ENCODE peak calls at places on chromosomes 3 and 15, in four cellular contexts. One of them, this sample, is unnamed.

GRCh38 chr3:4716731-4717362 is 223.7 kb downstream of the ITPR1 start:
- DNase-seq in uterus: no peak
- DNase-seq in keratinocyte: no peak
- DNase-seq in osteoblast: no peak
- DNase-seq in this sample: no peak

GRCh38 chr3:139654637-139655365 is 23.0 kb downstream of the NMNAT3 start:
- DNase-seq in uterus: no peak
- DNase-seq in osteoblast: no peak
- DNase-seq in keratinocyte: no peak
- DNase-seq in this sample: no peak

GRCh38 chr3:149215474-149215873 is 6.2 kb downstream of the CP start:
- DNase-seq in uterus: no peak
- DNase-seq in keratinocyte: no peak
- DNase-seq in osteoblast: peak
- DNase-seq in this sample: no peak

GRCh38 chr3:191087391-191087790 is 111.7 kb upstream of the OSTN start:
- DNase-seq in uterus: no peak
- DNase-seq in osteoblast: peak
- DNase-seq in keratinocyte: no peak
- DNase-seq in this sample: no peak

GRCh38 chr3:53194218-53195065 is 33.4 kb downstream of the PRKCD start:
- DNase-seq in keratinocyte: no peak
- DNase-seq in osteoblast: no peak
- DNase-seq in uterus: no peak
- DNase-seq in this sample: peak

GRCh38 chr3:188829577-188829976 is 342.2 kb upstream of the TPRG1 start:
- DNase-seq in keratinocyte: no peak
- DNase-seq in uterus: no peak
- DNase-seq in osteoblast: no peak
- DNase-seq in this sample: no peak

GRCh38 chr15:39321977-39322376 is 258.9 kb upstream of the THBS1 start:
- DNase-seq in osteoblast: no peak
- DNase-seq in uterus: no peak
- DNase-seq in keratinocyte: no peak
- DNase-seq in this sample: no peak

GRCh38 chr3:31710123-31710841 is 177.6 kb downstream of the STT3B start:
- DNase-seq in osteoblast: no peak
- DNase-seq in keratinocyte: no peak
- DNase-seq in uterus: no peak
- DNase-seq in this sample: no peak

GRCh38 chr3:71069797-71070196 is 513.7 kb downstream of the FOXP1 start:
- DNase-seq in keratinocyte: peak
- DNase-seq in uterus: peak
- DNase-seq in osteoblast: peak
- DNase-seq in this sample: peak

GRCh38 chr15:41056810-41057209 is 59.3 kb downstream of the INO80 start:
- DNase-seq in keratinocyte: no peak
- DNase-seq in osteoblast: peak
- DNase-seq in uterus: no peak
- DNase-seq in this sample: no peak

GRCh38 chr3:195005759-195006555 is 265.0 kb downstream of the XXYLT1 start:
- DNase-seq in keratinocyte: no peak
- DNase-seq in osteoblast: peak
- DNase-seq in uterus: no peak
- DNase-seq in this sample: peak

GRCh38 chr15:82047493-82048446 is 2.0 kb upstream of the MEX3B start:
- DNase-seq in keratinocyte: no peak
- DNase-seq in osteoblast: peak
- DNase-seq in uterus: no peak
- DNase-seq in this sample: peak

GRCh38 chr3:148372476-148372875 is 325.2 kb upstream of the AGTR1 start:
- DNase-seq in osteoblast: no peak
- DNase-seq in keratinocyte: no peak
- DNase-seq in uterus: no peak
- DNase-seq in this sample: no peak

GRCh38 chr15:80433836-80434235 is 29.7 kb downstream of the ARNT2 start:
- DNase-seq in keratinocyte: no peak
- DNase-seq in uterus: no peak
- DNase-seq in osteoblast: no peak
- DNase-seq in this sample: no peak

GRCh38 chr3:109852283-109852682 is 514.9 kb upstream of the DPPA4 start:
- DNase-seq in uterus: no peak
- DNase-seq in osteoblast: no peak
- DNase-seq in keratinocyte: no peak
- DNase-seq in this sample: no peak

GRCh38 chr15:74798388-74799254 is 14.0 kb upstream of the LMAN1L start:
- DNase-seq in osteoblast: peak
- DNase-seq in keratinocyte: no peak
- DNase-seq in uterus: no peak
- DNase-seq in this sample: no peak

GRCh38 chr3:14323401-14324223 is 78.8 kb upstream of the SLC6A6 start:
- DNase-seq in uterus: no peak
- DNase-seq in keratinocyte: no peak
- DNase-seq in osteoblast: peak
- DNase-seq in this sample: no peak

GRCh38 chr3:65342084-65342683 is 654.4 kb upstream of the ADAMTS9 start:
- DNase-seq in uterus: no peak
- DNase-seq in keratinocyte: no peak
- DNase-seq in osteoblast: no peak
- DNase-seq in this sample: no peak

GRCh38 chr3:98901032-98901464 is 447 bp downstream of the DCBLD2 start:
- DNase-seq in keratinocyte: no peak
- DNase-seq in uterus: peak
- DNase-seq in osteoblast: peak
- DNase-seq in this sample: peak

DNA sequence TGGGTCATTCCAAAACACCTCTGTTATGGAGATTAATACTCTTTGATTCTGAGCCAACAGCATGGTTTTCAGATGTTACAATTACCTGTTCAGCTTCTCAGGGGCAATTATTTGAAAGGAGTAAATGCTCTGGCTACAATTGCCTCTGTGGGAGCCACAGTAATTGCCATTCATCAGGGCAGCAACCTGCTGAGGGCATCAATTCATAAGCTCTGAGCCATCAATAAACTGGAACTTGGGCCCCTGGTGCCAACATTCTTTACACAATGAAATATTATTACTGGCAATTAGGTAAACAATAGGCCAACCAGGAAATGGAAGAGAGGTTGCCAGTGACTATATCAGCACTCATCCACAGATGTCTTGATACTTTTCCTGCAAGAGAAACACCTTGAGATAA is 660.8 kb downstream of the MECOM start:
- DNase-seq in osteoblast: no peak
- DNase-seq in uterus: no peak
- DNase-seq in keratinocyte: no peak
- DNase-seq in this sample: no peak
- H3K27ac ChIP-seq in osteoblast: no peak
- H3K27ac ChIP-seq in uterus: no peak
- H3K27ac ChIP-seq in keratinocyte: no peak
- H3K27ac ChIP-seq in this sample: no peak

DNA sequence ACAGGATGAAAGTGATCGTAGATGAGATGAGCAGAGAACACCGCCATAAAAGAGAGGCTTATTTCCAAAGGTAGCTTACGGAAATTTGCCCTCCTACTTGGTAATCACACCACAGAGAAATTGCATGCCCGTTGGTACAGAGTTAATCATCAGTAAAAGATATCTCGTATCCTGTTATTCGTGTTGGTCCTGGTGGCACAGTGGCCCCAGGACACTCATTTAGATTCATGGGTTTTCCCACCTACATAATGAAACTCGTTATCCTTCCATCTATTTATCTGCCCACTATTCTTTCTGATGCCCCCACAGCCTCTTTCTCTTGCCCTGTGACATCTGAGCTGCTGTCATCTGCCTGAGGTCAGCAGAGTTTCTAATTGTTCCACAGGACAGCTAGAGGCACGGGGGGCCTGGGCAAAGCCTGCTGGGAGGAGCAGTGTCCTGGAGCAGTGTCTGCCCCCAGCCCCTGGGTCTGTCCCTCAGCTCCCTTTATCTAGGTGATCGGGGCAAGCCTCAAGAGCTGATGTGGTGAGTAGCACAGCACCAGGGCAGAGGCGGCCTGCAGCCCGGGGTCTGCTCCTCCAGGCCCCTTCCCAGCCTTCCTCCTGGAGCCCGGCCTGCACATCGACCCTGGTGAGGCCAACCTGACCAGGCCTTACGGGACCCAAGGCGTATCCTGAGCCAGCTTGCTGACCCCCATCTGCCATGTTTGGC is 42.2 kb downstream of the PXYLP1 start:
- DNase-seq in osteoblast: no peak
- DNase-seq in keratinocyte: no peak
- DNase-seq in uterus: no peak
- DNase-seq in this sample: no peak
- H3K27ac ChIP-seq in osteoblast: no peak
- H3K27ac ChIP-seq in keratinocyte: no peak
- H3K27ac ChIP-seq in uterus: no peak
- H3K27ac ChIP-seq in this sample: no peak

GRCh38 chr3:13047296-13048165 is 25.7 kb downstream of the IQSEC1 start:
- DNase-seq in uterus: no peak
- DNase-seq in osteoblast: no peak
- DNase-seq in keratinocyte: no peak
- DNase-seq in this sample: no peak

GRCh38 chr3:13044496-13045244 is 28.6 kb downstream of the IQSEC1 start:
- DNase-seq in osteoblast: no peak
- DNase-seq in uterus: no peak
- DNase-seq in keratinocyte: no peak
- DNase-seq in this sample: no peak

GRCh38 chr3:13045245-13045903 is 27.9 kb downstream of the IQSEC1 start:
- DNase-seq in uterus: no peak
- DNase-seq in keratinocyte: no peak
- DNase-seq in osteoblast: no peak
- DNase-seq in this sample: no peak

GRCh38 chr3:13045904-13046568 is 27.2 kb downstream of the IQSEC1 start:
- DNase-seq in keratinocyte: no peak
- DNase-seq in uterus: no peak
- DNase-seq in osteoblast: no peak
- DNase-seq in this sample: no peak

DNA sequence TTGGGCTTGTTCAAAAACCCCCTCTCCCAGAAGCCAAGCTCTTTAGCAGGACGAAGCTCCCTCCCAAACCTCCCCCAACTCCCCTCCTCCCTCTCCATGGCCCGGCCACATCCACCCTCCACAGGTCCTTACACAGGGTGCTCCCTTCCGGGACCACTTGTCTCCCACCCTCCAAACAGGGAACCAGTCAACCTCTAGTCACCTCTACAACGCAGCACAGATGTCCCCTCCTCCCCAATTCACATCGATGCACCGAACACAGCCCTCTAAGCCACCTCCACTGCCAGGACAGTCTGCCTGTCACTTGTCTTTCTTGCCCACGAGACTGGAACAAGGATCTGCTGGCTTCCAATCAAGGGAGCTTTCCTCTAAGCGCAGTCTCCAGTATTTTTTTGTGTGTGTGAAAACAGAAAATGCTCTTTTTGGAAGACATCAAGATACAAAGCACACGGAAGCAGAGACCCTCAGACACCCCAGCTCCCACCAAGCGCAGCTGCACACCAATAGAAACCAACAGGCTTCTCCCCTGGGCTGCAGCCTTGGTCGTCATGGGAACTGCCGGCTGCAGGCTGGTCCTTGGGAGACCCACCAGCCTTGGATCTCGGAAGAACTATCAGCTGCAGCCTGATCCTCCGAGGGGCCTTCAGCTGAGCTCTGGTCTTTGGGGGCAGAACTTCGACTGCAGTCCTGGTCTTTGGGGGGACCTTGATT is 26.5 kb downstream of the IQSEC1 start:
- DNase-seq in osteoblast: no peak
- DNase-seq in uterus: no peak
- DNase-seq in keratinocyte: no peak
- DNase-seq in this sample: no peak
- H3K27ac ChIP-seq in osteoblast: no peak
- H3K27ac ChIP-seq in uterus: no peak
- H3K27ac ChIP-seq in keratinocyte: no peak
- H3K27ac ChIP-seq in this sample: no peak

GRCh38 chr3:114646521-114646920 is 352.7 kb downstream of the TIGIT start:
- DNase-seq in osteoblast: no peak
- DNase-seq in uterus: no peak
- DNase-seq in keratinocyte: no peak
- DNase-seq in this sample: no peak

GRCh38 chr3:114645392-114645791 is 351.6 kb downstream of the TIGIT start:
- DNase-seq in uterus: no peak
- DNase-seq in osteoblast: no peak
- DNase-seq in keratinocyte: no peak
- DNase-seq in this sample: no peak

GRCh38 chr3:114644372-114644771 is 350.5 kb downstream of the TIGIT start:
- DNase-seq in osteoblast: no peak
- DNase-seq in keratinocyte: no peak
- DNase-seq in uterus: no peak
- DNase-seq in this sample: no peak

GRCh38 chr3:114640126-114640525 is 346.3 kb downstream of the TIGIT start:
- DNase-seq in keratinocyte: no peak
- DNase-seq in uterus: no peak
- DNase-seq in osteoblast: no peak
- DNase-seq in this sample: no peak

DNA sequence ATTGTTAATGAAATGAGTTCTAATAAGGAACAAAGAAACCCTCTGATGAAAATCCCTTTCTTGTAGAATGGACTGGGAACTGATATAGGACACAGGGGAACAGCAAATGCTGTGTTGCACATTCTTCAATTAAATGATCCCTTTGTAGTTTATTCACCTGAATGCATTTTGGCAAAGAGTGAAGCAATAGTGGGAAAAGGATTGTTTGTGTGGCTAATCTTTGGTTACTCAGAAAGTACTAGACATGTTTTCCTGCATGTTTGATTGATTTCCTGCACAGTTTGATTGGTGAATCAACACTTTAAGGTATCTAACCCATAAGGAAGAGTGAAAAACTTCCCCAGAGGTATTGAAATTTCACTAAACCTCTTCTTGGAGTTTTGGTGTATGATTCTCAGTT is 349.5 kb downstream of the TIGIT start:
- DNase-seq in uterus: no peak
- DNase-seq in keratinocyte: no peak
- DNase-seq in osteoblast: no peak
- DNase-seq in this sample: no peak
- H3K27ac ChIP-seq in uterus: no peak
- H3K27ac ChIP-seq in keratinocyte: no peak
- H3K27ac ChIP-seq in osteoblast: no peak
- H3K27ac ChIP-seq in this sample: no peak

GRCh38 chr3:133548090-133548489 is 25.4 kb upstream of the CDV3 start:
- DNase-seq in keratinocyte: no peak
- DNase-seq in osteoblast: peak
- DNase-seq in uterus: no peak
- DNase-seq in this sample: no peak
- H3K27ac ChIP-seq in keratinocyte: no peak
- H3K27ac ChIP-seq in osteoblast: peak
- H3K27ac ChIP-seq in uterus: peak
- H3K27ac ChIP-seq in this sample: peak

GRCh38 chr3:126083511-126083912 is 412 bp downstream of the SLC41A3 start:
- DNase-seq in uterus: no peak
- DNase-seq in keratinocyte: no peak
- DNase-seq in osteoblast: peak
- DNase-seq in this sample: no peak
- H3K27ac ChIP-seq in uterus: peak
- H3K27ac ChIP-seq in keratinocyte: peak
- H3K27ac ChIP-seq in osteoblast: no peak
- H3K27ac ChIP-seq in this sample: peak

GRCh38 chr3:184765730-184766074 is 46.3 kb upstream of the VPS8 start:
- DNase-seq in uterus: no peak
- DNase-seq in keratinocyte: peak
- DNase-seq in osteoblast: peak
- DNase-seq in this sample: no peak
- H3K27ac ChIP-seq in uterus: no peak
- H3K27ac ChIP-seq in keratinocyte: peak
- H3K27ac ChIP-seq in osteoblast: no peak
- H3K27ac ChIP-seq in this sample: no peak